ENCODE peak calls at places on chromosomes 11 and 22, in seven cellular contexts. U, D, M, E, Q, Z and K are unnamed samples.

GRCh38 chr11:73206751-73207280 is 11.3 kb upstream of the P2RY2 start:
- DNase-seq in U (no peak), D (no peak), M (no peak), E (no peak), Q (no peak), Z (no peak), K (no peak)

GRCh38 chr11:129375731-129376657 is at the start of gene BARX2:
- DNase-seq in U (peak; percentile 56), D (peak; percentile 80), M (no peak), E (no peak), Q (no peak), Z (peak; percentile 65), K (peak; percentile 61)

GRCh38 chr22:41576877-41577276 is 12.8 kb downstream of the PMM1 start:
- DNase-seq in U (peak; percentile 41), D (no peak), M (peak; percentile 54), E (no peak), Q (peak; percentile 62), Z (peak; percentile 53), K (peak; percentile 60)

GRCh38 chr22:37260939-37261338 is 16.9 kb upstream of the RAC2 start:
- DNase-seq in U (peak; percentile 55), D (no peak), M (no peak), E (peak; percentile 35), Q (peak; percentile 57), Z (peak; percentile 38), K (peak; percentile 71)

GRCh38 chr11:126430581-126431320 is 75.3 kb downstream of the ST3GAL4 start:
- DNase-seq in U (no peak), D (no peak), M (no peak), E (peak; percentile 42), Q (no peak), Z (no peak), K (no peak)

GRCh38 chr11:65501530-65502273 is 2.9 kb downstream of the MALAT1 start:
- DNase-seq in U (peak; percentile 76), D (no peak), M (no peak), E (no peak), Q (no peak), Z (peak; percentile 71), K (peak; percentile 79)

GRCh38 chr11:70038034-70038834 is 39.9 kb upstream of the ANO1 start:
- DNase-seq in U (no peak), D (no peak), M (no peak), E (no peak), Q (no peak), Z (no peak), K (no peak)

GRCh38 chr11:45671246-45672171 is 6.1 kb upstream of the CHST1 start:
- DNase-seq in U (no peak), D (peak; percentile 69), M (no peak), E (no peak), Q (no peak), Z (no peak), K (no peak)

GRCh38 chr11:35013514-35014191 is 97.2 kb downstream of the PDHX start:
- DNase-seq in U (no peak), D (no peak), M (no peak), E (no peak), Q (no peak), Z (peak; percentile 59), K (peak; percentile 47)

GRCh38 chr11:113417428-113417827 is 29.8 kb downstream of the ANKK1 start:
- DNase-seq in U (no peak), D (no peak), M (no peak), E (no peak), Q (no peak), Z (no peak), K (no peak)

GRCh38 chr22:25102722-25103121 is 96.9 kb upstream of the CRYBB3 start:
- DNase-seq in U (no peak), D (no peak), M (no peak), E (no peak), Q (no peak), Z (no peak), K (no peak)

GRCh38 chr11:16817321-16817720 is 78.9 kb downstream of the C11orf58 start:
- DNase-seq in U (no peak), D (no peak), M (no peak), E (no peak), Q (no peak), Z (no peak), K (no peak)

GRCh38 chr11:34359548-34359891 is 1.7 kb upstream of the ABTB2 start:
- DNase-seq in U (no peak), D (no peak), M (no peak), E (no peak), Q (no peak), Z (no peak), K (no peak)

GRCh38 chr22:39084666-39085065 is 7.6 kb downstream of the APOBEC3G start:
- DNase-seq in U (no peak), D (no peak), M (no peak), E (no peak), Q (no peak), Z (no peak), K (no peak)

GRCh38 chr22:37703906-37704305 is 7.1 kb downstream of the TRIOBP start:
- DNase-seq in U (no peak), D (no peak), M (no peak), E (no peak), Q (no peak), Z (no peak), K (no peak)

GRCh38 chr11:126277322-126277721 is 5.6 kb upstream of the TIRAP start:
- DNase-seq in U (no peak), D (no peak), M (no peak), E (no peak), Q (no peak), Z (no peak), K (no peak)

GRCh38 chr11:102798012-102798746 is at the start of gene MMP1:
- DNase-seq in U (peak; percentile 89), D (no peak), M (no peak), E (no peak), Q (no peak), Z (peak; percentile 45), K (peak; percentile 62)

GRCh38 chr11:102792604-102793003 is 5.4 kb downstream of the MMP1 start:
- DNase-seq in U (no peak), D (no peak), M (no peak), E (no peak), Q (no peak), Z (no peak), K (no peak)

GRCh38 chr11:102793677-102794290 is 4.2 kb downstream of the MMP1 start:
- DNase-seq in U (no peak), D (no peak), M (no peak), E (no peak), Q (no peak), Z (no peak), K (no peak)

GRCh38 chr11:102791271-102792036 is 6.5 kb downstream of the MMP1 start:
- DNase-seq in U (peak; percentile 30), D (no peak), M (no peak), E (no peak), Q (no peak), Z (no peak), K (no peak)

DNA sequence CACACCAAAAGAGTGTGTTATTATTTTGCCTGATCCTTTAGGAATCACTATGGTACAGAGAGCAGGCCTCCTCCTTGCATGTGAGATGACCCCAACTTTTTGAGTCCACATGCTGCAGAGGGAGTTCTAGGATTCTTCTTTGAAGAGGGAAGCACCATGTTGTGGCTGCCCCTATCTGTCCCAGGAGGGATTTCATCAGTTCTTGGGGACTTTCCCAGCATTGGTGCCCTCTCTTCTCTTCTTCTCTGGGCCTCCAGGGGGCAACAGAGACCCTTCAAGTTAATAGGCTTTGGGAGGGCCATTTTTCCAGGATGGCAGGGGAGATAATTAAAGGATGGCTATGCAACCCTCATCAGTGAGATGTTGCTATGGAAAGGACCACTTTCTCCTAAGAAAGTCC is 3.6 kb downstream of the MMP1 start:
- DNase-seq in U (peak; percentile 57), D (no peak), M (no peak), E (no peak), Q (no peak), Z (peak; percentile 10), K (no peak)
- TF ChIP-seq CTCF in U (peak; percentile 56), D (no peak), M (no peak), E (no peak), Q (no peak), Z (peak; percentile 55), K (peak; percentile 61)

DNA sequence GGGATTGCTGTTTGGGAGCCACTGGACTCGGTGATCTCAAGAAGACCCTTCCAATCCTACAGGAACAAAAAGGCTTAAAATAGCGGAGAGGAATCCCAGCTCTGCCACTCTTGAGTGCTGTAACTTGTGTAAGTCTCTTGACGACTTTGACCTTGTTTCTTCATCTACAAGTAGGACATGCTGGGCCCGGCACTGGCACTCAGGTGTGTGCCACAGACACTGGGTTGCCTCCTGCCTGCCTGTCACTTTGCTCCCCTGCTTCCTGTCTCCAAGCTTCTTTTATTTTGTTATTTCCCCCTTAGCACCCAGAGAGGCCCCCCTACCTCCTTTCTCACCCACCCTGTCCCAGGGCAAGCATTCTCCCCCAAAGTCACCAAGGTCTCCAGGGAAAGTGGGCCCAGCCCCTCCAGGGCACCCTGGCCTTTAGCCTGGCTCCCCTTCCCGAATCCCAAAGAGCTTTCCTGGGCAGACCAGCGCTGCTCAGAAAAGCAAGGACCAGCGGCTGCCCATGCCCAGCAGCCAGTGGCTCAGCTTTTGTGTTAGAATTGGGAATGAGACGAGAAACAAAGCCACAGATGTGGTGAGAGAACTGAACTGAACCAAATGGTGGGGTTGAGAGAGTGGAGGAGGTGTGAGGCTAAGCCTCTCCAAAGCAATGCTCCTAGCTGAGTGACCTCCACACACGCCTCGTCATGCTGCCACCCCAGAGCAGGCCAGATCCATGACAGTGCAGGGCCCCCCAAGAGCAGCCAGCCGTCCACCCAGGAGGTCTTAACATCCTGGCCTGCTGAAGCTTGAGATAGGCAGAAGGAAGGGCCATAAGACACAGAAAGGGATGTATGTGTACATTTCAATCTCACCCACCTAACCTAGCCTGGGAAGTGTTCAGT is 4.5 kb downstream of the TRIM29 start:
- DNase-seq in U (no peak), D (peak; percentile 39), M (no peak), E (no peak), Q (peak; percentile 7), Z (no peak), K (no peak)
- H3K4me3 ChIP-seq in U (no peak overlapping the region), D (no peak overlapping the region), M (no peak overlapping the region), E (no peak overlapping the region), Q (no peak overlapping the region), Z (no peak overlapping the region), K (no peak overlapping the region)

GRCh38 chr11:63510360-63511130 is 4.7 kb downstream of the LGALS12 start:
- DNase-seq in U (peak; percentile 77), D (no peak), M (no peak), E (peak; percentile 60), Q (peak; percentile 28), Z (peak; percentile 72), K (peak; percentile 87)
- TF ChIP-seq CTCF in U (peak; percentile 26), D (no peak), M (no peak), E (no peak), Q (no peak), Z (no peak), K (no peak)

DNA sequence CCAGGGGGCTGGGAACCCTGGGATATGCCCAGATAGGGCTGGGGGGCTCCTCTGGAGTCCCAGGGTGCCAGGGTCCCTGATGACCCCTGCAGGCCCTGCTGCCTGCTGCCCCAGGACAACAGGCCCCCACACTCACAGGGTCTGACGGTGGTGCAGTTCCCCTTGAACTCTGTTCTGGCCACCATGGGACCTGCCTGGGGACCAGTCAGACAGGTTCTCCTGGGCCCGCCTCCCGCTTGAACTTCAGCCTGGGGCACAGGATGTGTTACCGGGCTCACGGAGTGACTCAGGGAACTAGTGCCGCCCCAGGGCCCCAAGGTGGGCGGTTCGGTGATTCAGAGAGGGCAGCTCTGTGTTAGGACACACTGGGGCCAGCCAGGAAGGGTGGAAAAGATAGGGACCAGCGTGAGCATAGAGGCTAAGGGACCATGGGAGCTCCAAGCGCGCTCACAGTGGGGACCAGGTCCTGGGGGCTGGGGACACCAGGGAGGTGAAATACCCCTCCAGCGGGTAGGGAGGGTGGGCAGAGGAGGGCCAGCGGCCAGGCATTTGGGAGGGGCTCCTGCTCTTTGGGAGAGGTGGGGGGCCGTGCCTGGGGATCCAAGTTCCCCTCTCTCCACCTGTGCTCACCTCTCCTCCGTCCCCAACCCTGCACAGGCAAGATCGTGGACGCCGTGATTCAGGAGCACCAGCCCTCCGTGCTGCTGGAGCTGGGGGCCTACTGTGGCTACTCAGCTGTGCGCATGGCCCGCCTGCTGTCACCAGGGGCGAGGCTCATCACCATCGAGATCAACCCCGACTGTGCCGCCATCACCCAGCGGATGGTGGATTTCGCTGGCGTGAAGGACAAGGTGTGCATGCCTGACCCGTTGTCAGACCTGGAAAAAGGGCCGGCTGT is 21.5 kb upstream of the TXNRD2 start:
- DNase-seq in U (peak; percentile 36), D (peak; percentile 94), M (no peak), E (no peak), Q (no peak), Z (no peak), K (peak; percentile 62)
- H3K4me3 ChIP-seq in U (no peak overlapping the region), D (no peak overlapping the region), M (no peak overlapping the region), E (no peak overlapping the region), Q (no peak overlapping the region), Z (no peak overlapping the region), K (no peak overlapping the region)